ENCODE peak calls at places on chromosomes 12 and 14, in nine cellular contexts. I is GM23338; Y is HCT116; Z is HAP-1; C is left ventricle myocardium inferior; K is right atrium auricular region; R is effector memory CD4-positive, alpha-beta T cell; E is suprapubic skin; W is A549. L is an unnamed sample. For H3K4me1, the result is how much of the 10 kb centered on the place peaks cover.

GRCh38 chr14:52154992-52155655 is 86.3 kb upstream of the NID2 start:
- DNase-seq in R (no peak), I (no peak), E (no peak), C (no peak), W (no peak), Z (no peak), K (no peak), Y (no peak), L (no peak)

GRCh38 chr14:101789222-101789621 is 27.7 kb downstream of the PPP2R5C start:
- DNase-seq in Y (no peak), K (no peak), Z (no peak), W (no peak), C (no peak), E (no peak), R (no peak), I (no peak), L (no peak)

GRCh38 chr12:90239740-90240260 is 531.2 kb upstream of the ATP2B1 start:
- DNase-seq in R (no peak), C (no peak), E (no peak), Y (no peak), W (no peak), I (no peak), K (no peak), Z (no peak), L (no peak)

GRCh38 chr14:51676549-51676948 is 24.8 kb downstream of the FRMD6 start:
- DNase-seq in K (no peak), E (no peak), Y (no peak), I (no peak), C (no peak), W (no peak), Z (no peak), R (no peak), L (no peak)

GRCh38 chr12:130656411-130656810 is 59.7 kb downstream of the RIMBP2 start:
- DNase-seq in E (no peak), I (no peak), C (no peak), R (no peak), W (no peak), Y (no peak), K (no peak), Z (no peak), L (no peak)

GRCh38 chr12:44019118-44019517 is 183.2 kb downstream of the TMEM117 start:
- DNase-seq in Y (no peak), K (no peak), R (no peak), I (peak), W (no peak), Z (no peak), C (no peak), E (no peak), L (peak)

GRCh38 chr12:26732010-26732908 is 100.7 kb downstream of the ITPR2 start:
- DNase-seq in C (no peak), I (no peak), Y (no peak), K (no peak), R (no peak), Z (no peak), W (no peak), E (no peak), L (no peak)

GRCh38 chr12:52235001-52235760 is 2.1 kb downstream of the KRT7 start:
- DNase-seq in Z (no peak), R (no peak), K (no peak), E (no peak), I (no peak), Y (no peak), W (no peak), C (no peak), L (no peak)

GRCh38 chr12:95949801-95950206 is 6.7 kb downstream of the AMDHD1 start:
- DNase-seq in Z (peak), I (no peak), R (no peak), E (no peak), C (no peak), Y (no peak), K (no peak), W (no peak), L (no peak)

GRCh38 chr14:68656452-68656851 is 136.4 kb downstream of the ZFP36L1 start:
- DNase-seq in C (no peak), R (no peak), Z (no peak), Y (no peak), K (peak), I (no peak), E (no peak), W (no peak), L (no peak)

GRCh38 chr14:34299360-34299759 is 162.7 kb downstream of the SPTSSA start:
- DNase-seq in Z (no peak), R (no peak), C (no peak), K (no peak), W (no peak), I (peak), Y (no peak), E (no peak), L (peak)

GRCh38 chr12:123306200-123306599 is 34.5 kb upstream of the CDK2AP1 start:
- DNase-seq in Z (no peak), R (no peak), Y (no peak), W (no peak), K (no peak), E (no peak), C (no peak), I (no peak), L (no peak)

DNA sequence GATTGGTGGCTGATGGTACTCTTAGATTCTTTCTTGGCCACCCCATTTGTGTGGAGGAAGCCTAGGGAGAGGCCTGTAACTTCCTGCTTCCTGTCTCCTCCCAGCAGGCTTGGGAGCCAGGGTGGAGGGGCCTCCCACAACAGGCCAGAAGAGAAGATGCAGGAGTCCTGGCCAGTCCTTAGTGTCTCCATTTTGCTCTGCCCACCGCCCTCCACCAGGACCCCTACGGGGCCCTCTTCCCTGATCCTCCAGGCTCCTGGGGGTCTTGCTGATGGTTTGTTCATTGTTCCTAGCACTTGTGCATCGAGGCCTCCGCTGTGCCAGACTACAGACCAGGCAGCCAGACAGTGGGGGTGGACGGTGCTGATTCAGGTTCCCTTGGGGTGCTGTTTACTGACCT is 6.8 kb downstream of the TSPAN9 start:
- DNase-seq in K (no peak), Z (no peak), C (no peak), W (no peak), R (no peak), Y (no peak), E (no peak), I (no peak), L (peak)
- H3K4me1 ChIP-seq in K (half or more), Z (under half), C (half or more), W (under half), R (under half), Y (under half), E (half or more), I (under half), L (under half)

GRCh38 chr12:65598688-65599087 is 225.6 kb upstream of the HMGA2 start:
- DNase-seq in E (no peak), Y (no peak), I (peak), R (no peak), C (no peak), Z (no peak), W (no peak), K (no peak), L (no peak)

GRCh38 chr12:65603428-65604351 is 220.6 kb upstream of the HMGA2 start:
- DNase-seq in R (no peak), Y (peak), W (peak), C (peak), Z (no peak), I (peak), E (no peak), K (peak), L (peak)

GRCh38 chr12:65605019-65605418 is 219.3 kb upstream of the HMGA2 start:
- DNase-seq in K (no peak), C (no peak), E (no peak), Z (no peak), W (no peak), I (no peak), R (no peak), Y (no peak), L (no peak)

GRCh38 chr12:65602579-65603295 is 221.5 kb upstream of the HMGA2 start:
- DNase-seq in C (peak), Y (peak), E (peak), R (no peak), I (peak), K (peak), W (peak), Z (peak), L (peak)

GRCh38 chr12:65602191-65602578 is 222.1 kb upstream of the HMGA2 start:
- DNase-seq in E (no peak), I (no peak), R (no peak), W (no peak), Y (no peak), K (no peak), C (no peak), Z (no peak), L (no peak)
- H3K4me3 ChIP-seq in E (no peak), I (no peak), R (no peak), W (peak), Y (peak), K (no peak), C (peak), Z (no peak), L (no peak)

GRCh38 chr12:1583421-1584078 is 10.8 kb downstream of the FBXL14 start:
- DNase-seq in E (no peak), K (no peak), C (no peak), Z (peak), I (peak), R (peak), W (peak), Y (peak), L (peak)
- H3K4me1 ChIP-seq in E (under half), K (under half), C (under half), Z (under half), I (under half), R (under half), W (under half), Y (under half), L (under half)

DNA sequence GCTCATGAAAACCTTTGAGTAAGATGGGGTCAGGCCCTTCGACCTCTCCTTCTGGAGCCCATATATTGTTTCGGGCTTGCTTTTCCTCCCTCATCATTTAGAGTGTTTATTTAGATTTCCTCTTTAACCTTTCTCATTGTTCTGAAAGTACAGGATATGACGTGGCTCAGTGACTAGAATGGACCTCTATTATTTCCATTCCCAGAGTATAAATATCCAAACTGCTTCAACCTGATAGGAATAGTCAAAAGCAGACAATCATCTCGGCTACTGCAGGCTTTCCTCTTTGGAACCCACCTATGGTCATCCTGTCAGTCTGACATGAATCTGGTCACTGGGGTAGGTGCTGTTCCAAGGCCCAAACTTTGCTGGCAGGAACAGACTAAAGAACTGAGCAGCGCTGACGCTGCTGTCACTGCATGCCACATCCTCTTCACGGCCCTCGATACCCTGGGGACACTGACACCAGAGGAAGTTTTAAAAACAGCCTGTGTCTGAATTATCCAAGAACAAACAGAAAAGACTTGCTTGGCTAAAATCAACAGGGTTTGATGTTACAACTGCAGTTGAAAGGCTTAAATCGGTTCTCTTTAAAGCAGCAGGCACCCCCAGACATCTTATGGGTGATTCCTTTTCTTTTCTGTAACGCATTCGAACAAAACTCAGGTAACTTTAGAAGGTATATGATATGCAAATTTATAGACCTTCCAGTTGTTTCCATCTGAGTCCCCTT is 5.0 kb upstream of the DDX47 start:
- DNase-seq in Z (no peak), I (no peak), C (peak), E (no peak), K (peak), Y (no peak), R (no peak), W (no peak), L (no peak)
- H3K4me3 ChIP-seq in Z (no peak), I (no peak), C (peak), E (no peak), K (peak), Y (no peak), R (peak), W (no peak), L (no peak)

GRCh38 chr12:118373628-118374027 is 921 bp upstream of the TAOK3 start:
- DNase-seq in W (no peak), R (no peak), Y (no peak), Z (no peak), E (no peak), I (no peak), K (no peak), C (no peak), L (no peak)
- H3K4me1 ChIP-seq in W (under half), R (under half), Y (under half), Z (under half), E (half or more), I (under half), K (half or more), C (half or more), L (under half)

DNA sequence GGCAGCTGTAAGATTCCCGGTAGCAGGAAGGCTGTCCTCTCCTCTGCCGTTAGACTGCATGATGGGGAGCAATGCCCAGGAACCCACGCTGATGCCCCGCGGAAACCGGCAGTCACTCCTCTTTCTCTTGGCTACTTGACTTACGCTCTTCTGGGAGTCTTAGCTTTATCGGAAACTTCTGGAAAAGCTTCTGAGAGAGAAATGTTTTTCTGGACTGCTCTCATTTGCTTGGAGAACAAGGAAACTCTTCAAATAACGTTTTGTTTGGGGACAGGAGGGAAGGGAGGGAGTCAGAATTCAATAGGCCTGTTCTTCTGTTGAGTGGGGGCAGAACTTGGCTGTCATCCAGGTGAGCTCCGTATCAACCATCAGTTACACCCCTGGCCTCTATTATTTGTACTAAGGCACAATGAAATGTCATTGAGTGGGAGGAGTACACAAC is 128.0 kb upstream of the MAX start:
- DNase-seq in K (peak), I (no peak), R (no peak), Y (no peak), C (peak), W (no peak), E (no peak), Z (peak), L (no peak)
- H3K4me3 ChIP-seq in K (peak), I (peak), R (peak), Y (peak), C (peak), W (no peak), E (peak), Z (peak), L (no peak)

GRCh38 chr12:108852674-108853073 is 4.7 kb downstream of the SSH1 start:
- DNase-seq in Z (no peak), C (no peak), R (no peak), Y (no peak), W (no peak), I (no peak), E (peak), K (peak), L (no peak)

GRCh38 chr12:108853426-108853825 is 4.0 kb downstream of the SSH1 start:
- DNase-seq in C (no peak), Z (no peak), K (no peak), W (no peak), Y (no peak), R (no peak), E (peak), I (no peak), L (no peak)

GRCh38 chr12:108854453-108855283 is 2.7 kb downstream of the SSH1 start:
- DNase-seq in Z (no peak), R (no peak), I (no peak), K (peak), W (peak), Y (peak), E (peak), C (no peak), L (no peak)

GRCh38 chr12:108855284-108856169 is 1.9 kb downstream of the SSH1 start:
- DNase-seq in K (no peak), R (no peak), C (no peak), Z (no peak), Y (no peak), I (no peak), E (no peak), W (no peak), L (no peak)

GRCh38 chr12:108854055-108854452 is 3.3 kb downstream of the SSH1 start:
- DNase-seq in I (no peak), Z (no peak), K (peak), R (no peak), C (no peak), Y (no peak), W (no peak), E (peak), L (no peak)
- H3K4me1 ChIP-seq in I (under half), Z (under half), K (half or more), R (under half), C (half or more), Y (half or more), W (half or more), E (under half), L (under half)

L was measured in endodermal cell.